ENCODE peak calls at places on chromosomes 2 and 18, in five cellular contexts. X is germinal center, U is HFFc6, M is esophagus squamous epithelium, O is progenitor cell of endocrine pancreas. C is an unnamed sample.

GRCh38 chr18:42113529-42114191 is 158.6 kb downstream of the PIK3C3 start:
- DNase-seq in X (no peak), M (no peak), U (no peak), O (no peak), C (peak; percentile 47)

GRCh38 chr18:48785686-48786470 is 164.9 kb downstream of the SMAD7 start:
- DNase-seq in M (no peak), X (no peak), U (no peak), O (no peak), C (no peak)

GRCh38 chr18:9507565-9508088 is 32.3 kb downstream of the RALBP1 start:
- DNase-seq in U (no peak), X (no peak), M (no peak), O (no peak), C (no peak)

GRCh38 chr2:105140237-105140568 is 101.3 kb upstream of the GPR45 start:
- DNase-seq in U (no peak), O (no peak), M (no peak), X (no peak), C (no peak)

GRCh38 chr2:74349889-74350288 is 6.7 kb upstream of the SLC4A5 start:
- DNase-seq in O (no peak), M (no peak), X (no peak), U (no peak), C (no peak)

GRCh38 chr18:76544511-76545350 is 49.7 kb upstream of the ZNF516 start:
- DNase-seq in U (no peak), M (no peak), O (no peak), X (no peak), C (no peak)

GRCh38 chr2:97758131-97758705 is 44.8 kb downstream of the ZAP70 start:
- DNase-seq in X (no peak), M (no peak), U (no peak), O (no peak), C (no peak)

GRCh38 chr2:237574894-237575868 is 8.8 kb downstream of the PRLH start:
- DNase-seq in U (no peak), O (no peak), X (no peak), M (no peak), C (no peak)

GRCh38 chr2:205130111-205130829 is 552.0 kb upstream of the NRP2 start:
- DNase-seq in O (no peak), X (no peak), M (no peak), U (no peak), C (no peak)

GRCh38 chr18:77032121-77032758 is 100.3 kb downstream of the MBP start:
- DNase-seq in U (no peak), M (no peak), X (no peak), O (no peak), C (no peak)

GRCh38 chr2:12381543-12382323 is 335.0 kb upstream of the TRIB2 start:
- DNase-seq in O (no peak), U (no peak), X (no peak), M (no peak), C (no peak)

GRCh38 chr2:173991857-173992588 is 26.9 kb upstream of the SP3 start:
- DNase-seq in X (no peak), M (no peak), U (peak; percentile 29), O (no peak), C (peak; percentile 76)

GRCh38 chr2:172339431-172340010 is 87.9 kb upstream of the ITGA6 start:
- DNase-seq in U (no peak), M (no peak), X (no peak), O (no peak), C (no peak)

GRCh38 chr2:239329972-239330572 is 70.7 kb downstream of the HDAC4 start:
- DNase-seq in X (no peak), O (no peak), M (no peak), U (no peak), C (no peak)

GRCh38 chr2:149729575-149729974 is 142.0 kb upstream of the MMADHC start:
- DNase-seq in O (no peak), U (no peak), M (no peak), X (no peak), C (no peak)

GRCh38 chr2:7972670-7973069 is 709.2 kb upstream of the ID2 start:
- DNase-seq in O (no peak), X (no peak), M (no peak), U (no peak), C (no peak)

GRCh38 chr2:182616471-182617393 is 99.3 kb upstream of the DNAJC10 start:
- DNase-seq in U (peak; percentile 89), X (no peak), O (no peak), M (no peak), C (peak; percentile 6)

GRCh38 chr2:217430916-217431576 is 571.2 kb upstream of the TNP1 start:
- DNase-seq in X (no peak), U (no peak), M (no peak), O (no peak), C (peak; percentile 55)

GRCh38 chr18:13381907-13382682 is 163.5 kb downstream of the LDLRAD4 start:
- DNase-seq in U (no peak), X (peak; percentile 49), O (no peak), M (peak; percentile 6), C (peak; percentile 41)

GRCh38 chr2:72992734-72993102 is 75.4 kb downstream of the EMX1 start:
- DNase-seq in M (no peak), X (no peak), O (no peak), U (no peak), C (no peak)

C was measured in fibroblast of the conjunctiva.